ENCODE peak calls at places on chromosomes 16 and 17, in four cellular contexts. D is transverse colon, F is upper lobe of right lung, P is aorta. L is an unnamed sample.
A peak's percentile ranks its signal among the peaks of the same experiment; 100 is the strongest.

GRCh38 chr17:31321481-31321880 is at the start of gene EVI2A:
- DNase-seq in D (peak; percentile 42), F (no peak), P (peak; percentile 69), L (no peak)

GRCh38 chr17:1031711-1032110 is 34.8 kb downstream of the TIMM22 start:
- DNase-seq in D (peak; percentile 34), F (no peak), P (peak; percentile 84), L (no peak)

GRCh38 chr17:30589431-30589830 is 112.2 kb downstream of the GOSR1 start:
- DNase-seq in D (no peak), F (no peak), P (no peak), L (no peak)

GRCh38 chr17:71633391-71633849 is 487.4 kb upstream of the SOX9 start:
- DNase-seq in D (peak; percentile 75), F (no peak), P (no peak), L (no peak)

GRCh38 chr16:75081179-75081859 is 35.3 kb downstream of the LDHD start:
- DNase-seq in D (no peak), F (no peak), P (no peak), L (no peak)

GRCh38 chr16:89246383-89246902 is 28.9 kb downstream of the ZNF778 start:
- DNase-seq in D (no peak), F (no peak), P (peak; percentile 11), L (no peak)

GRCh38 chr16:85914423-85914794 is 15.4 kb downstream of the IRF8 start:
- DNase-seq in D (no peak), F (no peak), P (no peak), L (no peak)

GRCh38 chr17:8754890-8755289 is 3.5 kb downstream of the SPDYE4 start:
- DNase-seq in D (no peak), F (no peak), P (no peak), L (no peak)

GRCh38 chr17:11144358-11145233 is 96.4 kb upstream of the SHISA6 start:
- DNase-seq in D (peak; percentile 67), F (no peak), P (no peak), L (no peak)

GRCh38 chr16:67108931-67109406 is 772 bp upstream of the PHAF1 start:
- DNase-seq in D (no peak), F (no peak), P (no peak), L (no peak)

GRCh38 chr17:10843806-10844205 is 5.9 kb upstream of the PIRT start:
- DNase-seq in D (peak; percentile 67), F (no peak), P (no peak), L (no peak)

GRCh38 chr16:74290356-74290755 is 6.3 kb upstream of the PSMD7 start:
- DNase-seq in D (no peak), F (no peak), P (no peak), L (no peak)

GRCh38 chr17:64278614-64279013 is 15.6 kb upstream of the TEX2 start:
- DNase-seq in D (peak; percentile 20), F (no peak), P (no peak), L (no peak)

GRCh38 chr17:68595496-68595895 is 5.7 kb downstream of the FAM20A start:
- DNase-seq in D (no peak), F (no peak), P (peak; percentile 75), L (no peak)

GRCh38 chr17:27511154-27511553 is 54.9 kb downstream of the KSR1 start:
- DNase-seq in D (no peak), F (no peak), P (no peak), L (no peak)

GRCh38 chr17:51947160-51947559 is 211.4 kb downstream of the CA10 start:
- DNase-seq in D (peak; percentile 14), F (no peak), P (no peak), L (no peak)

GRCh38 chr17:7407033-7407432 is 612 bp upstream of the NLGN2 start:
- DNase-seq in D (no peak), F (no peak), P (no peak), L (no peak)

GRCh38 chr16:57013268-57013667 is 23.9 kb downstream of the NLRC5 start:
- DNase-seq in D (no peak), F (no peak), P (no peak), L (no peak)

L was measured in NCI-H524 treated with DMSO at 0.1 percent for 48 hours.